ENCODE peak calls at places on chromosomes 13 and 19, in nine cellular contexts. O, Y, A, P, G, M, X, D and E are unnamed samples.
A peak's percentile ranks its signal among the peaks of the same experiment; 100 is the strongest.

GRCh38 chr13:35979378-35979911 is 151.7 kb downstream of the DCLK1 start:
- DNase-seq in O (no peak), Y (no peak), A (peak; percentile 89), P (peak; percentile 92), G (no peak), M (peak; percentile 100), X (peak; percentile 94), D (no peak), E (peak; percentile 45)

GRCh38 chr13:27354379-27354778 is 70.0 kb upstream of the GTF3A start:
- DNase-seq in O (no peak), Y (no peak), A (peak; percentile 44), P (peak; percentile 24), G (no peak), M (no peak), X (peak; percentile 51), D (no peak), E (no peak)

GRCh38 chr13:97889803-97890202 is 63.7 kb upstream of the IPO5 start:
- DNase-seq in O (no peak), Y (no peak), A (peak; percentile 21), P (peak; percentile 66), G (no peak), M (no peak), X (no peak), D (no peak), E (no peak)

GRCh38 chr19:33795370-33796163 is 1.1 kb upstream of the KCTD15 start:
- DNase-seq in O (peak; percentile 45), Y (peak; percentile 16), A (peak; percentile 86), P (peak; percentile 64), G (no peak), M (peak; percentile 60), X (peak; percentile 90), D (no peak), E (peak; percentile 58)

GRCh38 chr19:46787331-46788100 is 878 bp downstream of the SLC1A5 start:
- DNase-seq in O (peak; percentile 41), Y (no peak), A (peak; percentile 52), P (no peak), G (no peak), M (no peak), X (peak; percentile 79), D (no peak), E (no peak)

GRCh38 chr19:54462713-54463530 is 656 bp downstream of the LENG9 start:
- DNase-seq in O (peak; percentile 76), Y (peak; percentile 53), A (peak; percentile 61), P (no peak), G (no peak), M (no peak), X (peak; percentile 70), D (no peak), E (peak; percentile 37)

GRCh38 chr13:91506759-91507158 is 108.3 kb downstream of the GPC5 start:
- DNase-seq in O (no peak), Y (no peak), A (no peak), P (no peak), G (no peak), M (no peak), X (no peak), D (no peak), E (no peak)

GRCh38 chr13:25727250-25727649 is 324.6 kb downstream of the SHISA2 start:
- DNase-seq in O (no peak), Y (no peak), A (no peak), P (no peak), G (no peak), M (no peak), X (no peak), D (no peak), E (no peak)

GRCh38 chr19:51327066-51327985 is 14.6 kb downstream of the VSIG10L start:
- DNase-seq in O (peak; percentile 29), Y (peak; percentile 17), A (peak; percentile 70), P (no peak), G (no peak), M (no peak), X (peak; percentile 48), D (no peak), E (no peak)

GRCh38 chr19:46383846-46384245 is 29.5 kb downstream of the CCDC8 start:
- DNase-seq in O (no peak), Y (no peak), A (no peak), P (no peak), G (no peak), M (no peak), X (no peak), D (no peak), E (no peak)

GRCh38 chr13:23915308-23915707 is 18.0 kb upstream of the C1QTNF9B start:
- DNase-seq in O (no peak), Y (no peak), A (no peak), P (no peak), G (no peak), M (no peak), X (no peak), D (no peak), E (no peak)

GRCh38 chr13:83881917-83882625 is at the start of gene SLITRK1:
- DNase-seq in O (peak; percentile 9), Y (no peak), A (no peak), P (peak; percentile 1), G (peak; percentile 84), M (peak; percentile 60), X (peak; percentile 79), D (no peak), E (no peak)

GRCh38 chr19:48636859-48637448 is at the start of gene DBP:
- DNase-seq in O (no peak), Y (no peak), A (no peak), P (no peak), G (no peak), M (no peak), X (no peak), D (no peak), E (no peak)

GRCh38 chr19:35908977-35909683 is 1.0 kb upstream of the TYROBP start:
- DNase-seq in O (no peak), Y (no peak), A (no peak), P (no peak), G (peak; percentile 60), M (no peak), X (no peak), D (no peak), E (peak; percentile 22)

GRCh38 chr19:47153266-47153665 is 22.6 kb downstream of the SAE1 start:
- DNase-seq in O (no peak), Y (no peak), A (no peak), P (no peak), G (no peak), M (no peak), X (no peak), D (no peak), E (no peak)

GRCh38 chr13:66528903-66529576 is 701.1 kb downstream of the PCDH9 start:
- DNase-seq in O (no peak), Y (no peak), A (no peak), P (no peak), G (no peak), M (no peak), X (no peak), D (no peak), E (no peak)

GRCh38 chr13:31850041-31850440 is 110.7 kb downstream of the RXFP2 start:
- DNase-seq in O (no peak), Y (no peak), A (no peak), P (no peak), G (no peak), M (no peak), X (no peak), D (no peak), E (no peak)

GRCh38 chr19:2503521-2504109 is 27.7 kb downstream of the GADD45B start:
- DNase-seq in O (peak; percentile 74), Y (peak; percentile 56), A (peak; percentile 86), P (peak; percentile 70), G (no peak), M (no peak), X (peak; percentile 60), D (no peak), E (no peak)

GRCh38 chr19:36489139-36489919 is at the start of gene ZNF566:
- DNase-seq in O (peak; percentile 94), Y (peak; percentile 93), A (peak; percentile 96), P (peak; percentile 90), G (peak; percentile 90), M (peak; percentile 93), X (peak; percentile 98), D (peak; percentile 89), E (peak; percentile 75)

GRCh38 chr19:38193445-38193844 is 30.6 kb downstream of the DPF1 start:
- DNase-seq in O (no peak), Y (no peak), A (no peak), P (no peak), G (no peak), M (no peak), X (no peak), D (peak; percentile 44), E (no peak)

GRCh38 chr13:60482012-60482411 is 85.0 kb downstream of the TDRD3 start:
- DNase-seq in O (no peak), Y (no peak), A (no peak), P (no peak), G (no peak), M (no peak), X (no peak), D (no peak), E (no peak)

GRCh38 chr19:30204721-30205120 is 167.5 kb upstream of the ZNF536 start:
- DNase-seq in O (no peak), Y (no peak), A (no peak), P (no peak), G (no peak), M (no peak), X (no peak), D (no peak), E (no peak)

GRCh38 chr19:14089662-14090508 is 666 bp downstream of the SAMD1 start:
- DNase-seq in O (peak; percentile 49), Y (no peak), A (peak; percentile 51), P (no peak), G (no peak), M (no peak), X (peak; percentile 67), D (no peak), E (no peak)